ENCODE peak calls at places on chromosomes 3 and 15, in nine cellular contexts. One of them, this sample, is unnamed.
A peak's percentile ranks its signal among the peaks of the same experiment; 100 is the strongest.

GRCh38 chr3:194313642-194314430 is 37.3 kb downstream of the CPN2 start:
- DNase-seq in hippocampal formation: no peak
- DNase-seq in AG08396: no peak
- DNase-seq in AG10803: peak; percentile 34
- DNase-seq in CD8-positive, alpha-beta memory T cell: no peak
- DNase-seq in A549: no peak
- DNase-seq in ovary: peak; percentile 89
- DNase-seq in lung microvascular endothelial cell: no peak
- DNase-seq in stimulated activated CD8-positive, alpha-beta memory T cell treated with anti-CD3 and anti-CD28 coated beads, Interleukin-7, amount 100 ng/mL, for 1 hour: no peak
- DNase-seq in this sample: no peak

GRCh38 chr3:175002732-175003143 is 143.6 kb downstream of the NAALADL2 start:
- DNase-seq in hippocampal formation: no peak
- DNase-seq in AG08396: peak; percentile 55
- DNase-seq in AG10803: peak; percentile 99
- DNase-seq in CD8-positive, alpha-beta memory T cell: no peak
- DNase-seq in A549: no peak
- DNase-seq in ovary: no peak
- DNase-seq in lung microvascular endothelial cell: no peak
- DNase-seq in stimulated activated CD8-positive, alpha-beta memory T cell treated with anti-CD3 and anti-CD28 coated beads, Interleukin-7, amount 100 ng/mL, for 1 hour: no peak
- DNase-seq in this sample: no peak

GRCh38 chr15:32030795-32031194 is 480 bp downstream of the CHRNA7 start:
- DNase-seq in hippocampal formation: no peak
- DNase-seq in AG08396: no peak
- DNase-seq in AG10803: no peak
- DNase-seq in CD8-positive, alpha-beta memory T cell: no peak
- DNase-seq in A549: no peak
- DNase-seq in ovary: no peak
- DNase-seq in lung microvascular endothelial cell: no peak
- DNase-seq in stimulated activated CD8-positive, alpha-beta memory T cell treated with anti-CD3 and anti-CD28 coated beads, Interleukin-7, amount 100 ng/mL, for 1 hour: no peak
- DNase-seq in this sample: no peak

GRCh38 chr3:31253782-31254181 is 278.9 kb upstream of the STT3B start:
- DNase-seq in hippocampal formation: no peak
- DNase-seq in AG08396: no peak
- DNase-seq in AG10803: peak; percentile 61
- DNase-seq in CD8-positive, alpha-beta memory T cell: no peak
- DNase-seq in A549: no peak
- DNase-seq in ovary: no peak
- DNase-seq in lung microvascular endothelial cell: no peak
- DNase-seq in stimulated activated CD8-positive, alpha-beta memory T cell treated with anti-CD3 and anti-CD28 coated beads, Interleukin-7, amount 100 ng/mL, for 1 hour: no peak
- DNase-seq in this sample: no peak

GRCh38 chr15:65132841-65133549 is 613 bp downstream of the PDCD7 start:
- DNase-seq in hippocampal formation: no peak
- DNase-seq in AG08396: peak; percentile 86
- DNase-seq in AG10803: peak; percentile 38
- DNase-seq in CD8-positive, alpha-beta memory T cell: no peak
- DNase-seq in A549: peak; percentile 75
- DNase-seq in ovary: peak; percentile 46
- DNase-seq in lung microvascular endothelial cell: peak; percentile 76
- DNase-seq in stimulated activated CD8-positive, alpha-beta memory T cell treated with anti-CD3 and anti-CD28 coated beads, Interleukin-7, amount 100 ng/mL, for 1 hour: no peak
- DNase-seq in this sample: peak; percentile 34

GRCh38 chr3:59436164-59436958 is 386.5 kb upstream of the CFAP20DC start:
- DNase-seq in hippocampal formation: no peak
- DNase-seq in AG08396: no peak
- DNase-seq in AG10803: no peak
- DNase-seq in CD8-positive, alpha-beta memory T cell: no peak
- DNase-seq in A549: no peak
- DNase-seq in ovary: no peak
- DNase-seq in lung microvascular endothelial cell: no peak
- DNase-seq in stimulated activated CD8-positive, alpha-beta memory T cell treated with anti-CD3 and anti-CD28 coated beads, Interleukin-7, amount 100 ng/mL, for 1 hour: no peak
- DNase-seq in this sample: no peak

GRCh38 chr15:89105147-89105546 is 16.9 kb downstream of the ABHD2 start:
- DNase-seq in hippocampal formation: no peak
- DNase-seq in AG08396: peak; percentile 54
- DNase-seq in AG10803: peak; percentile 96
- DNase-seq in CD8-positive, alpha-beta memory T cell: no peak
- DNase-seq in A549: no peak
- DNase-seq in ovary: no peak
- DNase-seq in lung microvascular endothelial cell: peak; percentile 51
- DNase-seq in stimulated activated CD8-positive, alpha-beta memory T cell treated with anti-CD3 and anti-CD28 coated beads, Interleukin-7, amount 100 ng/mL, for 1 hour: no peak
- DNase-seq in this sample: no peak

GRCh38 chr3:119819806-119820205 is 37.9 kb downstream of the NR1I2 start:
- DNase-seq in hippocampal formation: no peak
- DNase-seq in AG08396: no peak
- DNase-seq in AG10803: peak; percentile 6
- DNase-seq in CD8-positive, alpha-beta memory T cell: no peak
- DNase-seq in A549: no peak
- DNase-seq in ovary: no peak
- DNase-seq in lung microvascular endothelial cell: no peak
- DNase-seq in stimulated activated CD8-positive, alpha-beta memory T cell treated with anti-CD3 and anti-CD28 coated beads, Interleukin-7, amount 100 ng/mL, for 1 hour: no peak
- DNase-seq in this sample: no peak

GRCh38 chr3:161419555-161420333 is 48.4 kb upstream of the SPTSSB start:
- DNase-seq in hippocampal formation: no peak
- DNase-seq in AG08396: no peak
- DNase-seq in AG10803: no peak
- DNase-seq in CD8-positive, alpha-beta memory T cell: no peak
- DNase-seq in A549: no peak
- DNase-seq in ovary: no peak
- DNase-seq in lung microvascular endothelial cell: no peak
- DNase-seq in stimulated activated CD8-positive, alpha-beta memory T cell treated with anti-CD3 and anti-CD28 coated beads, Interleukin-7, amount 100 ng/mL, for 1 hour: no peak
- DNase-seq in this sample: no peak

GRCh38 chr3:24400450-24400849 is 94.2 kb downstream of the THRB start:
- DNase-seq in hippocampal formation: no peak
- DNase-seq in AG08396: no peak
- DNase-seq in AG10803: no peak
- DNase-seq in CD8-positive, alpha-beta memory T cell: no peak
- DNase-seq in A549: no peak
- DNase-seq in ovary: no peak
- DNase-seq in lung microvascular endothelial cell: no peak
- DNase-seq in stimulated activated CD8-positive, alpha-beta memory T cell treated with anti-CD3 and anti-CD28 coated beads, Interleukin-7, amount 100 ng/mL, for 1 hour: no peak
- DNase-seq in this sample: no peak

GRCh38 chr3:52490938-52491526 is 4.1 kb upstream of the STAB1 start:
- DNase-seq in hippocampal formation: no peak
- DNase-seq in AG08396: no peak
- DNase-seq in AG10803: no peak
- DNase-seq in CD8-positive, alpha-beta memory T cell: no peak
- DNase-seq in A549: no peak
- DNase-seq in ovary: no peak
- DNase-seq in lung microvascular endothelial cell: peak; percentile 81
- DNase-seq in stimulated activated CD8-positive, alpha-beta memory T cell treated with anti-CD3 and anti-CD28 coated beads, Interleukin-7, amount 100 ng/mL, for 1 hour: no peak
- DNase-seq in this sample: no peak

GRCh38 chr3:114435733-114436132 is 141.9 kb downstream of the TIGIT start:
- DNase-seq in hippocampal formation: no peak
- DNase-seq in AG08396: no peak
- DNase-seq in AG10803: no peak
- DNase-seq in CD8-positive, alpha-beta memory T cell: no peak
- DNase-seq in A549: no peak
- DNase-seq in ovary: no peak
- DNase-seq in lung microvascular endothelial cell: no peak
- DNase-seq in stimulated activated CD8-positive, alpha-beta memory T cell treated with anti-CD3 and anti-CD28 coated beads, Interleukin-7, amount 100 ng/mL, for 1 hour: no peak
- DNase-seq in this sample: no peak

GRCh38 chr3:123258811-123259420 is 57.2 kb downstream of the SEC22A start:
- DNase-seq in hippocampal formation: peak; percentile 65
- DNase-seq in AG08396: no peak
- DNase-seq in AG10803: peak; percentile 66
- DNase-seq in CD8-positive, alpha-beta memory T cell: no peak
- DNase-seq in A549: peak; percentile 22
- DNase-seq in ovary: no peak
- DNase-seq in lung microvascular endothelial cell: peak; percentile 81
- DNase-seq in stimulated activated CD8-positive, alpha-beta memory T cell treated with anti-CD3 and anti-CD28 coated beads, Interleukin-7, amount 100 ng/mL, for 1 hour: no peak
- DNase-seq in this sample: no peak

GRCh38 chr15:69758291-69758771 is 305.7 kb downstream of the RPLP1 start:
- DNase-seq in hippocampal formation: no peak
- DNase-seq in AG08396: no peak
- DNase-seq in AG10803: peak; percentile 71
- DNase-seq in CD8-positive, alpha-beta memory T cell: no peak
- DNase-seq in A549: no peak
- DNase-seq in ovary: no peak
- DNase-seq in lung microvascular endothelial cell: no peak
- DNase-seq in stimulated activated CD8-positive, alpha-beta memory T cell treated with anti-CD3 and anti-CD28 coated beads, Interleukin-7, amount 100 ng/mL, for 1 hour: no peak
- DNase-seq in this sample: no peak

GRCh38 chr15:101250931-101251829 is 668 bp downstream of the CHSY1 start:
- DNase-seq in hippocampal formation: peak; percentile 62
- DNase-seq in AG08396: peak; percentile 68
- DNase-seq in AG10803: no peak
- DNase-seq in CD8-positive, alpha-beta memory T cell: no peak
- DNase-seq in A549: peak; percentile 60
- DNase-seq in ovary: peak; percentile 60
- DNase-seq in lung microvascular endothelial cell: peak; percentile 41
- DNase-seq in stimulated activated CD8-positive, alpha-beta memory T cell treated with anti-CD3 and anti-CD28 coated beads, Interleukin-7, amount 100 ng/mL, for 1 hour: no peak
- DNase-seq in this sample: peak; percentile 45

GRCh38 chr3:156997351-156997750 is 162.6 kb downstream of the CCNL1 start:
- DNase-seq in hippocampal formation: no peak
- DNase-seq in AG08396: no peak
- DNase-seq in AG10803: peak; percentile 79
- DNase-seq in CD8-positive, alpha-beta memory T cell: no peak
- DNase-seq in A549: no peak
- DNase-seq in ovary: no peak
- DNase-seq in lung microvascular endothelial cell: no peak
- DNase-seq in stimulated activated CD8-positive, alpha-beta memory T cell treated with anti-CD3 and anti-CD28 coated beads, Interleukin-7, amount 100 ng/mL, for 1 hour: no peak
- DNase-seq in this sample: no peak

GRCh38 chr15:54082836-54083492 is 104.7 kb downstream of the UNC13C start:
- DNase-seq in hippocampal formation: no peak
- DNase-seq in AG08396: no peak
- DNase-seq in AG10803: no peak
- DNase-seq in CD8-positive, alpha-beta memory T cell: no peak
- DNase-seq in A549: no peak
- DNase-seq in ovary: no peak
- DNase-seq in lung microvascular endothelial cell: peak; percentile 27
- DNase-seq in stimulated activated CD8-positive, alpha-beta memory T cell treated with anti-CD3 and anti-CD28 coated beads, Interleukin-7, amount 100 ng/mL, for 1 hour: no peak
- DNase-seq in this sample: no peak

GRCh38 chr15:61032600-61033286 is 196.4 kb downstream of the RORA start:
- DNase-seq in hippocampal formation: no peak
- DNase-seq in AG08396: no peak
- DNase-seq in AG10803: no peak
- DNase-seq in CD8-positive, alpha-beta memory T cell: no peak
- DNase-seq in A549: no peak
- DNase-seq in ovary: no peak
- DNase-seq in lung microvascular endothelial cell: no peak
- DNase-seq in stimulated activated CD8-positive, alpha-beta memory T cell treated with anti-CD3 and anti-CD28 coated beads, Interleukin-7, amount 100 ng/mL, for 1 hour: no peak
- DNase-seq in this sample: no peak

GRCh38 chr3:189941679-189942078 is 179.0 kb downstream of the P3H2 start:
- DNase-seq in hippocampal formation: no peak
- DNase-seq in AG08396: no peak
- DNase-seq in AG10803: no peak
- DNase-seq in CD8-positive, alpha-beta memory T cell: no peak
- DNase-seq in A549: peak; percentile 41
- DNase-seq in ovary: no peak
- DNase-seq in lung microvascular endothelial cell: peak; percentile 9
- DNase-seq in stimulated activated CD8-positive, alpha-beta memory T cell treated with anti-CD3 and anti-CD28 coated beads, Interleukin-7, amount 100 ng/mL, for 1 hour: no peak
- DNase-seq in this sample: no peak

GRCh38 chr15:70290708-70291107 is 193.0 kb upstream of the TLE3 start:
- DNase-seq in hippocampal formation: no peak
- DNase-seq in AG08396: no peak
- DNase-seq in AG10803: no peak
- DNase-seq in CD8-positive, alpha-beta memory T cell: no peak
- DNase-seq in A549: no peak
- DNase-seq in ovary: no peak
- DNase-seq in lung microvascular endothelial cell: no peak
- DNase-seq in stimulated activated CD8-positive, alpha-beta memory T cell treated with anti-CD3 and anti-CD28 coated beads, Interleukin-7, amount 100 ng/mL, for 1 hour: no peak
- DNase-seq in this sample: no peak

GRCh38 chr15:83300826-83301225 is 16.4 kb upstream of the BNC1 start:
- DNase-seq in hippocampal formation: no peak
- DNase-seq in AG08396: no peak
- DNase-seq in AG10803: no peak
- DNase-seq in CD8-positive, alpha-beta memory T cell: no peak
- DNase-seq in A549: no peak
- DNase-seq in ovary: no peak
- DNase-seq in lung microvascular endothelial cell: no peak
- DNase-seq in stimulated activated CD8-positive, alpha-beta memory T cell treated with anti-CD3 and anti-CD28 coated beads, Interleukin-7, amount 100 ng/mL, for 1 hour: no peak
- DNase-seq in this sample: no peak

GRCh38 chr3:126523745-126524428 is at the start of gene CHST13:
- DNase-seq in hippocampal formation: no peak
- DNase-seq in AG08396: peak; percentile 76
- DNase-seq in AG10803: peak; percentile 33
- DNase-seq in CD8-positive, alpha-beta memory T cell: no peak
- DNase-seq in A549: peak; percentile 35
- DNase-seq in ovary: no peak
- DNase-seq in lung microvascular endothelial cell: peak; percentile 60
- DNase-seq in stimulated activated CD8-positive, alpha-beta memory T cell treated with anti-CD3 and anti-CD28 coated beads, Interleukin-7, amount 100 ng/mL, for 1 hour: no peak
- DNase-seq in this sample: no peak

GRCh38 chr3:119637679-119638525 is 22.5 kb downstream of the POPDC2 start:
- DNase-seq in hippocampal formation: no peak
- DNase-seq in AG08396: peak; percentile 69
- DNase-seq in AG10803: peak; percentile 90
- DNase-seq in CD8-positive, alpha-beta memory T cell: no peak
- DNase-seq in A549: no peak
- DNase-seq in ovary: no peak
- DNase-seq in lung microvascular endothelial cell: peak; percentile 27
- DNase-seq in stimulated activated CD8-positive, alpha-beta memory T cell treated with anti-CD3 and anti-CD28 coated beads, Interleukin-7, amount 100 ng/mL, for 1 hour: no peak
- DNase-seq in this sample: no peak

GRCh38 chr3:174170248-174170647 is 688.9 kb upstream of the NAALADL2 start:
- DNase-seq in hippocampal formation: no peak
- DNase-seq in AG08396: no peak
- DNase-seq in AG10803: peak; percentile 32
- DNase-seq in CD8-positive, alpha-beta memory T cell: no peak
- DNase-seq in A549: no peak
- DNase-seq in ovary: no peak
- DNase-seq in lung microvascular endothelial cell: no peak
- DNase-seq in stimulated activated CD8-positive, alpha-beta memory T cell treated with anti-CD3 and anti-CD28 coated beads, Interleukin-7, amount 100 ng/mL, for 1 hour: no peak
- DNase-seq in this sample: no peak

GRCh38 chr3:58691997-58692396 is 25.4 kb upstream of the FAM3D start:
- DNase-seq in hippocampal formation: no peak
- DNase-seq in AG08396: no peak
- DNase-seq in AG10803: no peak
- DNase-seq in CD8-positive, alpha-beta memory T cell: no peak
- DNase-seq in A549: no peak
- DNase-seq in ovary: no peak
- DNase-seq in lung microvascular endothelial cell: peak; percentile 30
- DNase-seq in stimulated activated CD8-positive, alpha-beta memory T cell treated with anti-CD3 and anti-CD28 coated beads, Interleukin-7, amount 100 ng/mL, for 1 hour: no peak
- DNase-seq in this sample: no peak

GRCh38 chr3:73448761-73449290 is 175.9 kb downstream of the PDZRN3 start:
- DNase-seq in hippocampal formation: no peak
- DNase-seq in AG08396: no peak
- DNase-seq in AG10803: no peak
- DNase-seq in CD8-positive, alpha-beta memory T cell: no peak
- DNase-seq in A549: no peak
- DNase-seq in ovary: no peak
- DNase-seq in lung microvascular endothelial cell: no peak
- DNase-seq in stimulated activated CD8-positive, alpha-beta memory T cell treated with anti-CD3 and anti-CD28 coated beads, Interleukin-7, amount 100 ng/mL, for 1 hour: no peak
- DNase-seq in this sample: no peak

GRCh38 chr15:42056934-42057743 is 36.3 kb upstream of the PLA2G4E start:
- DNase-seq in hippocampal formation: peak; percentile 33
- DNase-seq in AG08396: peak; percentile 69
- DNase-seq in AG10803: peak; percentile 56
- DNase-seq in CD8-positive, alpha-beta memory T cell: peak; percentile 55
- DNase-seq in A549: peak; percentile 88
- DNase-seq in ovary: peak; percentile 62
- DNase-seq in lung microvascular endothelial cell: peak; percentile 87
- DNase-seq in stimulated activated CD8-positive, alpha-beta memory T cell treated with anti-CD3 and anti-CD28 coated beads, Interleukin-7, amount 100 ng/mL, for 1 hour: no peak
- DNase-seq in this sample: peak; percentile 72

GRCh38 chr3:38003817-38004414 is 13.3 kb downstream of the VILL start:
- DNase-seq in hippocampal formation: no peak
- DNase-seq in AG08396: no peak
- DNase-seq in AG10803: no peak
- DNase-seq in CD8-positive, alpha-beta memory T cell: no peak
- DNase-seq in A549: no peak
- DNase-seq in ovary: no peak
- DNase-seq in lung microvascular endothelial cell: no peak
- DNase-seq in stimulated activated CD8-positive, alpha-beta memory T cell treated with anti-CD3 and anti-CD28 coated beads, Interleukin-7, amount 100 ng/mL, for 1 hour: no peak
- DNase-seq in this sample: no peak

GRCh38 chr3:134709563-134710312 is 58.9 kb upstream of the KY start:
- DNase-seq in hippocampal formation: no peak
- DNase-seq in AG08396: no peak
- DNase-seq in AG10803: peak; percentile 60
- DNase-seq in CD8-positive, alpha-beta memory T cell: no peak
- DNase-seq in A549: no peak
- DNase-seq in ovary: no peak
- DNase-seq in lung microvascular endothelial cell: no peak
- DNase-seq in stimulated activated CD8-positive, alpha-beta memory T cell treated with anti-CD3 and anti-CD28 coated beads, Interleukin-7, amount 100 ng/mL, for 1 hour: no peak
- DNase-seq in this sample: no peak

GRCh38 chr3:10116138-10116460 is 624 bp downstream of the BRK1 start:
- DNase-seq in hippocampal formation: no peak
- DNase-seq in AG08396: peak; percentile 34
- DNase-seq in AG10803: peak; percentile 55
- DNase-seq in CD8-positive, alpha-beta memory T cell: no peak
- DNase-seq in A549: peak; percentile 12
- DNase-seq in ovary: no peak
- DNase-seq in lung microvascular endothelial cell: no peak
- DNase-seq in stimulated activated CD8-positive, alpha-beta memory T cell treated with anti-CD3 and anti-CD28 coated beads, Interleukin-7, amount 100 ng/mL, for 1 hour: no peak
- DNase-seq in this sample: no peak

GRCh38 chr3:44883999-44884431 is 9.6 kb downstream of the TGM4 start:
- DNase-seq in hippocampal formation: no peak
- DNase-seq in AG08396: peak; percentile 47
- DNase-seq in AG10803: peak; percentile 95
- DNase-seq in CD8-positive, alpha-beta memory T cell: no peak
- DNase-seq in A549: peak; percentile 38
- DNase-seq in ovary: no peak
- DNase-seq in lung microvascular endothelial cell: peak; percentile 87
- DNase-seq in stimulated activated CD8-positive, alpha-beta memory T cell treated with anti-CD3 and anti-CD28 coated beads, Interleukin-7, amount 100 ng/mL, for 1 hour: no peak
- DNase-seq in this sample: no peak

This sample was measured in NK-92 treated with Interleukin-12 subunit alpha and Interleukin-12 subunit beta, amount 100 ng/mL, for 24 hours.